ENCODE peak calls at places on chromosomes 7 and 10, in seven cellular contexts. S is nephron progenitor cell; G is naive thymus-derived CD4-positive, alpha-beta T cell; X is HFFc6; F is NCI-H187; M is neural crest cell; T is smooth muscle cell of the brain vasculature. Q is an unnamed sample.

GRCh38 chr10:86579883-86580548 is 58.4 kb upstream of the WAPL start:
- DNase-seq in F (no peak), X (no peak), G (no peak), T (no peak), M (no peak), S (no peak), Q (no peak)

GRCh38 chr7:114112806-114113205 is 194.0 kb upstream of the PPP1R3A start:
- DNase-seq in M (no peak), G (no peak), X (no peak), F (no peak), T (no peak), S (no peak), Q (no peak)

GRCh38 chr10:75165684-75166622 is 44.6 kb upstream of the VDAC2 start:
- DNase-seq in F (no peak), X (no peak), G (peak), T (no peak), M (no peak), S (no peak), Q (no peak)

GRCh38 chr7:85426487-85426960 is 239.7 kb upstream of the SEMA3D start:
- DNase-seq in F (no peak), X (peak), S (no peak), T (no peak), M (no peak), G (no peak), Q (no peak)

GRCh38 chr10:46002916-46003693 is 27.3 kb downstream of the NCOA4 start:
- DNase-seq in M (no peak), G (no peak), X (no peak), S (no peak), T (no peak), F (no peak), Q (peak)

GRCh38 chr7:41881313-41882130 is 178.6 kb upstream of the INHBA start:
- DNase-seq in X (no peak), G (peak), F (no peak), M (no peak), S (no peak), T (no peak), Q (no peak)

GRCh38 chr7:29192284-29192683 is 2.3 kb upstream of the CHN2 start:
- DNase-seq in F (no peak), T (no peak), G (no peak), S (no peak), X (no peak), M (no peak), Q (no peak)

GRCh38 chr10:102540023-102540422 is 36.3 kb downstream of the SUFU start:
- DNase-seq in F (no peak), S (no peak), T (no peak), M (no peak), X (peak), G (no peak), Q (no peak)

GRCh38 chr7:139960158-139960557 is 102.6 kb downstream of the PARP12 start:
- DNase-seq in T (no peak), X (no peak), G (no peak), F (no peak), M (no peak), S (no peak), Q (no peak)

GRCh38 chr7:74502216-74502891 is 48.6 kb downstream of the GTF2IRD1 start:
- DNase-seq in X (no peak), G (no peak), T (no peak), M (no peak), F (peak), S (no peak), Q (no peak)

GRCh38 chr7:32357535-32358277 is 132.5 kb downstream of the LSM5 start:
- DNase-seq in M (peak), X (no peak), T (no peak), G (no peak), F (no peak), S (no peak), Q (no peak)

GRCh38 chr7:27567266-27567665 is 95.4 kb downstream of the HIBADH start:
- DNase-seq in T (no peak), M (no peak), G (no peak), X (no peak), S (no peak), F (no peak), Q (no peak)

GRCh38 chr10:123997486-123998196 is 95.8 kb downstream of the CHST15 start:
- DNase-seq in S (no peak), G (no peak), X (peak), T (peak), M (no peak), F (no peak), Q (no peak)

GRCh38 chr7:73851410-73852338 is 9.3 kb upstream of the TMEM270 start:
- DNase-seq in G (no peak), M (no peak), T (no peak), F (no peak), S (no peak), X (peak), Q (peak)

Q was measured in erythroblast.